ENCODE peak calls at places on chromosomes 13 and 19, in eight cellular contexts. V is upper lobe of right lung; Y is mammary epithelial cell; U is HL-60; S is uterus; X is CD4-positive, alpha-beta T cell; B is hepatocyte; Q is body of pancreas. R is an unnamed sample.

GRCh38 chr19:50567052-50567841 is 988 bp downstream of the LRRC4B start:
- DNase-seq in U (no peak), X (no peak), Q (no peak), B (no peak), Y (no peak), V (no peak), S (no peak), R (no peak)

GRCh38 chr13:75250526-75251183 is 231.3 kb downstream of the TBC1D4 start:
- DNase-seq in X (no peak), U (no peak), Y (peak; percentile 53), S (no peak), V (no peak), B (no peak), Q (no peak), R (peak; percentile 79)

GRCh38 chr13:40190656-40191100 is 475.8 kb downstream of the FOXO1 start:
- DNase-seq in B (peak; percentile 86), S (peak; percentile 71), Q (peak; percentile 67), Y (peak; percentile 93), V (no peak), X (peak; percentile 58), U (no peak), R (peak; percentile 91)

GRCh38 chr13:36891752-36892151 is 28.3 kb downstream of the SMAD9 start:
- DNase-seq in Y (no peak), Q (no peak), X (no peak), S (no peak), B (no peak), U (no peak), V (no peak), R (no peak)

GRCh38 chr19:798415-799075 is 1.3 kb downstream of the PTBP1 start:
- DNase-seq in X (no peak), V (no peak), U (no peak), Q (peak; percentile 58), Y (no peak), B (peak; percentile 71), S (no peak), R (no peak)

GRCh38 chr13:102273111-102273510 is 128.7 kb downstream of the FGF14 start:
- DNase-seq in S (no peak), U (no peak), Y (no peak), Q (no peak), V (no peak), B (no peak), X (no peak), R (no peak)

GRCh38 chr19:30411714-30412113 is 39.5 kb downstream of the ZNF536 start:
- DNase-seq in V (no peak), Q (no peak), X (no peak), U (no peak), B (no peak), Y (no peak), S (no peak), R (no peak)

GRCh38 chr13:107553838-107554237 is 661.5 kb downstream of the LIG4 start:
- DNase-seq in B (no peak), V (no peak), X (no peak), S (no peak), U (no peak), Y (no peak), Q (no peak), R (no peak)

GRCh38 chr19:54021932-54022331 is 30.5 kb downstream of the CACNG6 start:
- DNase-seq in B (no peak), Q (no peak), X (no peak), V (no peak), Y (no peak), U (no peak), S (no peak), R (no peak)

GRCh38 chr19:31448221-31448657 is 99.0 kb upstream of the TSHZ3 start:
- DNase-seq in V (peak; percentile 72), Q (peak; percentile 44), U (no peak), Y (peak; percentile 69), S (peak; percentile 63), X (no peak), B (peak; percentile 60), R (peak; percentile 65)

GRCh38 chr19:4742717-4743646 is 19.3 kb upstream of the DPP9 start:
- DNase-seq in B (no peak), Q (peak; percentile 51), Y (no peak), S (no peak), U (no peak), V (no peak), X (no peak), R (no peak)

GRCh38 chr13:19791953-19792537 is 9.3 kb upstream of the PSPC1 start:
- DNase-seq in S (no peak), B (no peak), U (no peak), V (no peak), Q (no peak), X (no peak), Y (no peak), R (no peak)

GRCh38 chr19:38649305-38650179 is 2.1 kb downstream of the ACTN4 start:
- DNase-seq in U (no peak), Y (peak; percentile 82), B (peak; percentile 54), S (peak; percentile 72), Q (peak; percentile 86), X (no peak), V (peak; percentile 72), R (no peak)

GRCh38 chr19:34257559-34257924 is 3.2 kb downstream of the GARRE1 start:
- DNase-seq in Q (no peak), U (no peak), V (no peak), S (no peak), X (no peak), Y (no peak), B (no peak), R (no peak)

GRCh38 chr19:50398675-50399367 is 14.7 kb downstream of the POLD1 start:
- DNase-seq in Y (no peak), S (no peak), X (no peak), U (no peak), V (no peak), Q (no peak), B (no peak), R (no peak)

GRCh38 chr19:19591133-19591825 is 27.2 kb downstream of the PBX4 start:
- DNase-seq in V (no peak), X (peak; percentile 27), Q (peak; percentile 24), S (no peak), U (peak; percentile 80), B (peak; percentile 75), Y (peak; percentile 98), R (peak; percentile 98)

GRCh38 chr19:38869836-38870607 is 8.1 kb downstream of the RINL start:
- DNase-seq in U (peak; percentile 92), S (peak; percentile 82), Y (peak; percentile 46), X (peak; percentile 87), B (peak; percentile 86), Q (peak; percentile 96), V (peak; percentile 97), R (no peak)

GRCh38 chr13:62643007-62643483 is 1227.4 kb upstream of the PCDH20 start:
- DNase-seq in U (no peak), Q (no peak), X (no peak), S (no peak), V (no peak), B (peak; percentile 40), Y (peak; percentile 7), R (peak; percentile 64)

GRCh38 chr19:4215807-4216206 is 13.5 kb upstream of the EBI3 start:
- DNase-seq in V (no peak), Q (no peak), U (no peak), B (no peak), Y (no peak), X (no peak), S (no peak), R (no peak)

GRCh38 chr13:36979361-36980040 is 19.6 kb downstream of the ALG5 start:
- DNase-seq in B (no peak), U (no peak), X (no peak), Y (no peak), V (no peak), S (no peak), Q (no peak), R (no peak)

GRCh38 chr13:40762849-40763248 is 8.1 kb downstream of the MRPS31 start:
- DNase-seq in S (no peak), B (no peak), Q (no peak), Y (no peak), X (no peak), V (no peak), U (no peak), R (no peak)

GRCh38 chr13:46622013-46622917 is 69.3 kb downstream of the LRCH1 start:
- DNase-seq in S (no peak), Y (no peak), Q (no peak), B (no peak), X (no peak), U (no peak), V (no peak), R (no peak)

GRCh38 chr19:15154002-15154612 is 46.7 kb downstream of the NOTCH3 start:
- DNase-seq in B (peak; percentile 63), Y (peak; percentile 41), V (no peak), Q (no peak), S (no peak), U (no peak), X (no peak), R (no peak)

GRCh38 chr13:100532836-100533435 is 55.7 kb downstream of the GGACT start:
- DNase-seq in U (no peak), S (no peak), B (no peak), Q (peak; percentile 40), V (no peak), X (no peak), Y (no peak), R (no peak)

GRCh38 chr13:26590951-26591350 is 33.5 kb downstream of the WASF3 start:
- DNase-seq in X (no peak), S (no peak), B (peak; percentile 25), U (no peak), Q (no peak), Y (no peak), V (no peak), R (no peak)
- H3K27ac ChIP-seq in X (no peak overlapping the region), S (no peak overlapping the region), B (peak overlapping the region; percentile 36), U (no peak overlapping the region), Q (no peak overlapping the region), Y (no peak overlapping the region), V (no peak overlapping the region), R (no peak overlapping the region)

GRCh38 chr13:64819081-64819480 is 2411.1 kb downstream of the PCDH9 start:
- DNase-seq in U (no peak), Q (no peak), V (no peak), B (no peak), S (no peak), X (no peak), Y (no peak), R (no peak)

GRCh38 chr13:64817721-64818120 is 2412.4 kb downstream of the PCDH9 start:
- DNase-seq in Y (no peak), S (no peak), Q (no peak), V (no peak), B (no peak), U (no peak), X (no peak), R (no peak)
- H3K27me3 ChIP-seq in Y (no peaks in the 10 kb centered on the region), S (no peaks in the 10 kb centered on the region), Q (no peaks in the 10 kb centered on the region), V (no peaks in the 10 kb centered on the region), B (no peaks in the 10 kb centered on the region), U (no peaks in the 10 kb centered on the region), X (no peaks in the 10 kb centered on the region), R (no peaks in the 10 kb centered on the region)

GRCh38 chr13:23506071-23506820 is 64.0 kb upstream of the TNFRSF19 start:
- DNase-seq in Q (no peak), V (no peak), X (no peak), U (no peak), B (no peak), S (no peak), Y (no peak), R (no peak)
- H3K27ac ChIP-seq in Q (no peak overlapping the region), V (no peak overlapping the region), X (no peak overlapping the region), U (no peak overlapping the region), B (peak overlapping the region; percentile 56), S (peak overlapping the region; percentile 69), Y (no peak overlapping the region), R (no peak overlapping the region)

DNA sequence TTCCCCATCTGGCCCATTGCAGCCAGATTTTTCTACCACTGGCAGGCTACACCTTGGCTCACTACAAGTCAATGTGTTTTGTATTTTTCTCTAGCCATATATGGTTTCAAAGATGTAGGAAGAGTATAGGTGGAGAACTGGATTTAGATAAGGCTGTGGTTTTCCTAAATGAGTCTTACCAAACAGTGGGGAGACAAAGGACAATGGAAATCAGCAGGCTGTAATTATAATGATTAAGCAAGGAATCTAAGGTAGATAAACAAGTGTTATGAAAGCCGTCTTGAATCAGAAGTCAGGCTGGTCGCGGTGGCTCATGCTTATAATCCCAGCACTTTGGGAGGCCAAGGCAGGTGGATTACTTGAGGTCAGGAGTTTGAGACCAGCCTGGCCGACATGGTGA is 11.2 kb downstream of the IGFL1 start:
- DNase-seq in Y (no peak), U (no peak), S (no peak), Q (no peak), X (no peak), V (no peak), B (no peak), R (no peak)
- H3K27me3 ChIP-seq in Y (peaks cover 9% of the 10 kb centered on the region), U (peaks cover 10% of the 10 kb centered on the region), S (no peaks in the 10 kb centered on the region), Q (peaks cover 5% of the 10 kb centered on the region), X (peaks cover 34% of the 10 kb centered on the region), V (peaks cover 29% of the 10 kb centered on the region), B (peaks cover 21% of the 10 kb centered on the region), R (peaks cover 63% of the 10 kb centered on the region)

R was measured in foreskin keratinocyte.